ENCODE peak calls at places on chromosomes 3 and 15, in ten cellular contexts. B is OCI-LY7; K is CD4-positive, alpha-beta T cell; V is activated B cell treated with CpG ODN at 0.5 μM for 24 hours; T is astrocyte of the spinal cord; I is CD14-positive monocyte; P is neural crest cell; N is mesothelial cell of epicardium; G is CD8-positive, alpha-beta T cell; O is coronary artery. S is an unnamed sample.

GRCh38 chr3:145550522-145550921 is 610.5 kb downstream of the PLOD2 start:
- DNase-seq in B (no peak), K (no peak), V (no peak), T (no peak), I (no peak), P (no peak), N (no peak), G (no peak), O (no peak), S (no peak)

GRCh38 chr3:123447749-123448502 is 964 bp downstream of the ADCY5 start:
- DNase-seq in B (no peak), K (no peak), V (peak; percentile 43), T (no peak), I (no peak), P (peak; percentile 34), N (peak; percentile 45), G (no peak), O (no peak), S (no peak)

GRCh38 chr3:58874248-58874741 is 175.5 kb downstream of the CFAP20DC start:
- DNase-seq in B (no peak), K (no peak), V (no peak), T (peak; percentile 16), I (no peak), P (no peak), N (no peak), G (no peak), O (no peak), S (no peak)

GRCh38 chr3:52834871-52835501 is at the start of gene MUSTN1:
- DNase-seq in B (no peak), K (no peak), V (no peak), T (peak; percentile 22), I (no peak), P (peak; percentile 37), N (no peak), G (no peak), O (peak; percentile 85), S (no peak)

GRCh38 chr3:126495786-126496185 is 20.1 kb upstream of the ZXDC start:
- DNase-seq in B (no peak), K (no peak), V (no peak), T (no peak), I (no peak), P (no peak), N (no peak), G (no peak), O (no peak), S (no peak)

GRCh38 chr3:171028779-171029232 is 2.3 kb upstream of the SLC2A2 start:
- DNase-seq in B (no peak), K (no peak), V (no peak), T (peak; percentile 80), I (no peak), P (no peak), N (no peak), G (no peak), O (no peak), S (no peak)

GRCh38 chr3:6985848-6986247 is 124.9 kb downstream of the GRM7 start:
- DNase-seq in B (no peak), K (no peak), V (no peak), T (no peak), I (no peak), P (no peak), N (no peak), G (no peak), O (no peak), S (no peak)

GRCh38 chr3:46574881-46575576 is 8.9 kb upstream of the LRRC2 start:
- DNase-seq in B (no peak), K (no peak), V (no peak), T (no peak), I (no peak), P (no peak), N (no peak), G (no peak), O (no peak), S (no peak)

GRCh38 chr3:98630416-98630815 is 37.0 kb upstream of the CPOX start:
- DNase-seq in B (no peak), K (no peak), V (no peak), T (no peak), I (no peak), P (no peak), N (no peak), G (no peak), O (no peak), S (no peak)

GRCh38 chr15:31266712-31267111 is 59.9 kb upstream of the KLF13 start:
- DNase-seq in B (no peak), K (no peak), V (no peak), T (no peak), I (peak; percentile 41), P (no peak), N (peak; percentile 25), G (no peak), O (peak; percentile 65), S (no peak)

GRCh38 chr15:36415643-36416042 is 163.8 kb upstream of the CDIN1 start:
- DNase-seq in B (no peak), K (no peak), V (no peak), T (peak; percentile 52), I (no peak), P (no peak), N (no peak), G (no peak), O (no peak), S (no peak)

GRCh38 chr3:109081746-109082510 is 36.0 kb downstream of the MORC1 start:
- DNase-seq in B (peak; percentile 39), K (no peak), V (peak; percentile 23), T (peak; percentile 52), I (no peak), P (peak; percentile 8), N (no peak), G (no peak), O (no peak), S (no peak)

GRCh38 chr15:88912500-88912921 is 668 bp downstream of the MFGE8 start:
- DNase-seq in B (no peak), K (no peak), V (no peak), T (peak; percentile 41), I (no peak), P (peak; percentile 19), N (no peak), G (no peak), O (no peak), S (no peak)

GRCh38 chr3:106339551-106339950 is 470.7 kb upstream of the CBLB start:
- DNase-seq in B (no peak), K (no peak), V (no peak), T (no peak), I (no peak), P (no peak), N (no peak), G (no peak), O (no peak), S (no peak)

GRCh38 chr3:2568929-2569328 is 470.3 kb downstream of the CNTN4 start:
- DNase-seq in B (no peak), K (no peak), V (no peak), T (no peak), I (no peak), P (no peak), N (no peak), G (no peak), O (no peak), S (no peak)

GRCh38 chr3:41199866-41200668 is 762 bp downstream of the CTNNB1 start:
- DNase-seq in B (peak; percentile 63), K (peak; percentile 14), V (no peak), T (peak; percentile 52), I (peak; percentile 49), P (peak; percentile 7), N (no peak), G (peak; percentile 16), O (no peak), S (no peak)

GRCh38 chr15:23372284-23372683 is 17.7 kb downstream of the GOLGA8S start:
- DNase-seq in B (no peak), K (no peak), V (no peak), T (peak; percentile 20), I (no peak), P (no peak), N (no peak), G (no peak), O (no peak), S (no peak)

GRCh38 chr3:58497074-58497473 is 5.2 kb downstream of the KCTD6 start:
- DNase-seq in B (peak; percentile 54), K (no peak), V (no peak), T (peak; percentile 62), I (no peak), P (no peak), N (no peak), G (no peak), O (no peak), S (no peak)

DNA sequence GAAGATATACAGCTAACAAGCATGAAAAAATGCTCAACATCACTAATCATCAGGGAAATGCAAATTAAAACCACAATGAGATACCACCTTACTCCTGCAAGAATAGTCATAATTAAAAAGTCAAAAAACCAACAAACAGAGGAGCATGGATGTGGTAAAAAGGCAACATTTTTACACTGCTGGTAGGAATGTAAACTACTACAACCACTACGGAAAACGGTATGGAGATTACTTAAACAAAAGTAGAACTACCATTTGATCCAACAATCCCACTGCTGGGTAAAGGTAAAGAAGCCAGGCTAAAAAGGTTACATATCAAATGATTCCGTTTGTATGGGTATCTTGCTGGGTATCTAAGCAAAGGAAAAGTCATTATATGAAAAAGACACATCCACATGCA is 53.8 kb downstream of the STAG1 start:
- DNase-seq in B (no peak), K (no peak), V (no peak), T (no peak), I (no peak), P (no peak), N (no peak), G (no peak), O (no peak), S (no peak)
- TF ChIP-seq CTCF in B (no peak), K (no peak), V (no peak), T (no peak), I (no peak), P (peak; percentile 24), N (no peak), G (no peak), O (no peak), S (no peak)

GRCh38 chr15:34621675-34622074 is 38.2 kb upstream of the GOLGA8B start:
- DNase-seq in B (no peak), K (no peak), V (no peak), T (peak; percentile 42), I (no peak), P (no peak), N (no peak), G (no peak), O (no peak), S (no peak)
- TF ChIP-seq CTCF in B (peak; percentile 52), K (no peak), V (no peak), T (peak; percentile 42), I (no peak), P (peak; percentile 38), N (no peak), G (no peak), O (no peak), S (peak; percentile 68)

DNA sequence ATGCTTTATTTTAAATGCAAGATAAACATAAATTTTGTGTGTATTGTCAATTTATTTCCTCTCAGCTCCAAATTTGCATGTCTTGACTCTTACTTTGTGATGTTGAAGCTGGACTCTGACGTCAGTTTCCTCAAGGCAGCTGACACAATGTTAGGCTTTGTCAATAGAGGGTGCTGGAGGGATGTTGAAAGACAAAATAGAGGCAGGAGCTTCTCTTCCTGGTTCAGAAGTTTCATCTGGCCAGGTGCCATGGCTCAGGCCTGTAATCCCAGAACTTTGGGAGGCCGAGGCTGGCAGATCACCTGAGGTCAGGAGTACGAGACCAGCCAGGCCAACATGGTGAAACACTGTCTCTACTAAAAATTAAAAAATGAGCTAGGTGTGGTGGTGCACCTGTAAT is 408.6 kb downstream of the GBE1 start:
- DNase-seq in B (no peak), K (no peak), V (no peak), T (peak; percentile 2), I (no peak), P (no peak), N (no peak), G (no peak), O (no peak), S (no peak)
- TF ChIP-seq CTCF in B (no peak), K (no peak), V (no peak), T (no peak), I (no peak), P (no peak), N (no peak), G (no peak), O (no peak), S (peak; percentile 25)

GRCh38 chr3:196517142-196517808 is 2.1 kb upstream of the SMCO1 start:
- DNase-seq in B (no peak), K (no peak), V (no peak), T (no peak), I (no peak), P (no peak), N (no peak), G (no peak), O (no peak), S (no peak)
- TF ChIP-seq CTCF in B (no peak), K (no peak), V (no peak), T (no peak), I (no peak), P (no peak), N (no peak), G (no peak), O (no peak), S (no peak)